ENCODE peak calls at places on chromosomes 5 and 9, in four cellular contexts. S is IMR-90, K is lung, Q is foreskin fibroblast. M is an unnamed sample.

GRCh38 chr5:166117062-166117743 is 2174.2 kb upstream of the WWC1 start:
- DNase-seq in Q (no peak), S (no peak), K (no peak), M (no peak)

GRCh38 chr9:137225701-137226331 is 842 bp downstream of the CYSRT1 start:
- DNase-seq in S (no peak), Q (no peak), K (no peak), M (no peak)

GRCh38 chr9:744790-745456 is 96.6 kb upstream of the DMRT1 start:
- DNase-seq in Q (no peak), S (no peak), K (no peak), M (peak; percentile 11)

GRCh38 chr5:137320056-137321045 is 178.8 kb downstream of the SPOCK1 start:
- DNase-seq in Q (peak; percentile 76), K (peak; percentile 37), S (peak; percentile 51), M (peak; percentile 87)

GRCh38 chr5:174459832-174460448 is 264.4 kb upstream of the MSX2 start:
- DNase-seq in S (no peak), K (no peak), Q (no peak), M (no peak)

GRCh38 chr5:139668064-139668880 is 20.1 kb downstream of the CXXC5 start:
- DNase-seq in Q (peak; percentile 66), S (no peak), K (no peak), M (no peak)

GRCh38 chr9:36056896-36057295 is 20.2 kb downstream of the RECK start:
- DNase-seq in S (no peak), K (no peak), Q (no peak), M (no peak)

GRCh38 chr5:83118471-83118870 is 41.1 kb downstream of the XRCC4 start:
- DNase-seq in S (no peak), Q (no peak), K (no peak), M (no peak)

GRCh38 chr9:125549465-125550215 is 157.4 kb downstream of the MAPKAP1 start:
- DNase-seq in K (peak; percentile 48), Q (peak; percentile 79), S (no peak), M (peak; percentile 89)

GRCh38 chr5:59341155-59341554 is 552.4 kb downstream of the PDE4D start:
- DNase-seq in K (no peak), S (no peak), Q (no peak), M (no peak)

GRCh38 chr9:13939129-13939528 is 374.8 kb downstream of the NFIB start:
- DNase-seq in K (no peak), Q (peak; percentile 90), S (peak; percentile 88), M (peak; percentile 98)

GRCh38 chr9:109705515-109705914 is 74.5 kb upstream of the PALM2AKAP2 start:
- DNase-seq in Q (peak; percentile 56), S (peak; percentile 69), K (no peak), M (peak; percentile 39)

GRCh38 chr5:39619161-39619818 is 194.5 kb upstream of the DAB2 start:
- DNase-seq in S (no peak), Q (no peak), K (no peak), M (no peak)

GRCh38 chr5:168481330-168481788 is 4.9 kb upstream of the RARS1 start:
- DNase-seq in Q (no peak), K (no peak), S (no peak), M (no peak)

GRCh38 chr5:168482361-168482760 is 3.9 kb upstream of the RARS1 start:
- DNase-seq in S (no peak), K (no peak), Q (no peak), M (no peak)

GRCh38 chr5:168489059-168489458 is 2.8 kb downstream of the RARS1 start:
- DNase-seq in Q (no peak), K (no peak), S (no peak), M (no peak)

GRCh38 chr5:168480601-168481000 is 5.7 kb upstream of the RARS1 start:
- DNase-seq in K (no peak), S (no peak), Q (no peak), M (no peak)

DNA sequence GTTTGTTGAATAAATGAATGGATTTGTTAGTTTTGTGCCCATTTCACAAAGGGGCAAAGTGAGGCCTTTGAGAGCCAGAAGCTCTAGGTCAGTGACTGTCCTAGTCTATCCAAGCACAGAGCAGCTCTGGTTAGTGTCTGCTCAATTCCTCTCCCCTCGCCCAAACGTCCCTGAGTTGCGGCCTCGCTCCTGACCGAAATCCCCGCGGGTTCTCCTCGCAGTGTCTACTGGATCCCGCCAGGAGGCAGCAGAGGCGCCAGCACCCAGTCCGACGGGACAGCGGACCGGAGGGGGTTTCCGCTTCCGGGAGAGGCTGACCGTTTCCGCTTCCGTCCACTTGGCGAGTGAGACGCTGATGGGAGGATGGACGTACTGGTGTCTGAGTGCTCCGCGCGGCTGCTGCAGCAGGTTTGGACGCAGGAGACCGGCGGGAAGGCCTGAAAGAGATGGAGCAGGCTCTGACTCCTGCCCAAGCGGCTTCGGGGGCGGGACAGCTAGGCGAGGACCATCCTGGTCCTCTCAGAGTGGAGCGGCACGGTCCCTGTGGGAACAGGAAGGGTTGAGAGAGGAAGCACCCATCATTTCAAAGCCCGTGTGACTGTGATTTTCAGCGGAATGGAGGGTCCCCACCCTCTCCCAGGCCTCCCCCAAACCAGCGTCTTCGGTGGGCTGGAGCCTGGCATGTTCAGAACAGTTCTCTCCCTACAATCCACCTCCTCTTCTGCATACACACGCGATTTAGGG is at the start of gene RARS1:
- DNase-seq in K (peak; percentile 94), Q (peak; percentile 97), S (peak; percentile 94), M (peak; percentile 92)
- H3K4me3 ChIP-seq in K (peak within 1 kb of the TSS; percentile 87), Q (peak within 1 kb of the TSS; percentile 98), S (peak within 1 kb of the TSS; percentile 76), M (peak within 1 kb of the TSS; percentile 98)

GRCh38 chr9:130939405-130939941 is 426 bp upstream of the FIBCD1 start:
- DNase-seq in K (no peak), Q (peak; percentile 54), S (peak; percentile 11), M (no peak)
- TF ChIP-seq CTCF in K (no peak), Q (no peak), S (no peak), M (no peak)

GRCh38 chr9:133726401-133727276 is 11.5 kb downstream of the SARDH start:
- DNase-seq in S (peak; percentile 50), Q (peak; percentile 42), K (peak; percentile 50), M (peak; percentile 48)

GRCh38 chr9:133727876-133728441 is 10.2 kb downstream of the SARDH start:
- DNase-seq in Q (no peak), S (no peak), K (peak; percentile 27), M (no peak)

GRCh38 chr9:133728856-133729645 is 9.1 kb downstream of the SARDH start:
- DNase-seq in S (no peak), K (peak; percentile 18), Q (no peak), M (no peak)

GRCh38 chr9:133727277-133727875 is 10.8 kb downstream of the SARDH start:
- DNase-seq in K (peak; percentile 18), Q (no peak), S (no peak), M (no peak)

GRCh38 chr9:133725886-133726285 is 12.3 kb downstream of the SARDH start:
- DNase-seq in S (no peak), K (peak; percentile 18), Q (no peak), M (no peak)
- H3K4me3 ChIP-seq in S (no peak overlapping the region), K (no peak overlapping the region), Q (no peak overlapping the region), M (no peak overlapping the region)

GRCh38 chr9:129624168-129624759 is 1.7 kb upstream of the NTMT1 start:
- DNase-seq in S (peak; percentile 53), K (peak; percentile 50), Q (peak; percentile 78), M (peak; percentile 65)
- TF ChIP-seq CTCF in S (peak; percentile 74), K (peak; percentile 29), Q (peak; percentile 87), M (peak; percentile 84)

DNA sequence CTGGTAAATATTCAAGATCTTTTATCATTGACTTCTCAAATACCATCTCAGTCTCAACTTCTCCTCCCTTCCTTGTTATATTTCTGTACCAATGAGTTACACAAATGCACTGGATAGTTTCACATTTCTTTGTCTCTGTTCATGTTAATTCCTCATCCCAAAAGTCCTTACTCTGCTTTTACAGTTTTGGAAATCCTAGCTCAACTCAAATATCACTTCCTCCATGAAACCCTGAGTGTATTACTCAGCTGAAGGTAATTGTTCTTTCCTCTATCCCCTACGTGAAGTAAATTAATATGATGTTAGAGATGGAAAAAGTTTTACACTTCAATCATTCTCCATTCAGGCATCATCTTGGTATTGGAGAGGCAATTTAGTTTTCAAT is 241.5 kb downstream of the TLE4 start:
- DNase-seq in Q (no peak), S (no peak), K (no peak), M (peak; percentile 2)
- H3K4me3 ChIP-seq in Q (no peak overlapping the region), S (no peak overlapping the region), K (no peak overlapping the region), M (no peak overlapping the region)

GRCh38 chr9:23707249-23707648 is 118.8 kb downstream of the ELAVL2 start:
- DNase-seq in S (no peak), Q (no peak), K (no peak), M (no peak)

GRCh38 chr9:23698161-23698560 is 127.9 kb downstream of the ELAVL2 start:
- DNase-seq in Q (no peak), K (no peak), S (no peak), M (no peak)

GRCh38 chr9:23701291-23701690 is 124.7 kb downstream of the ELAVL2 start:
- DNase-seq in S (no peak), Q (no peak), K (no peak), M (no peak)

GRCh38 chr9:23700359-23700758 is 125.7 kb downstream of the ELAVL2 start:
- DNase-seq in Q (no peak), K (no peak), S (no peak), M (no peak)

DNA sequence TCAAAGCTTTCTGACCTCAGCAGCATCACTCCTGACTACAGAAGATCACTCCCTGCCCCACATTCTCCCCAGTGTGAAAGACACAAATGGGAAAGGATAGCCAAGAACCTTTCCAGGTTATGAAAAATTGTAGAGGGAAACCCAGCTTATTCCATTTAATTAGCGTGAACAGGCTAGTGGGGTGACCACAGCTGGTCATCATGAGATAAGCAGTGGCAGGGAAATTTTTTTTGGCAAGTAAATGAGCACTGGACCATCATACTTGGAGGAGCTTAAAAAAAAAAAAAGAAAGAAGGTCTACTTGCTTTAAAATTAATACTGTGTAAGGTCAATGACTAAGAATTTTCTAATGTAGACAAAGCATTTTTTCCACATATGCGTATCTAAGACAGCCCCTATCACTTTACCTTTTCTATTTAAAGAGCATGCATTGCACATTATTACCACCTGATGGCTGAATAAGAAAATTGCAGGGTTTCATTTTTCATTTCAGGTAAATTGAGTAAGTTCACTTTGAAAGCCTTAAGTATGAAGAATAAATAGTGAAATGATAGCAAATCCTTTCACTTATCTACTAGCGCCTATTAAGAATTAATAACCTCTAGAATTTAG is 123.6 kb downstream of the ELAVL2 start:
- DNase-seq in S (no peak), Q (no peak), K (no peak), M (no peak)
- TF ChIP-seq CTCF in S (no peak), Q (no peak), K (no peak), M (no peak)

GRCh38 chr9:6214903-6215302 is 704 bp upstream of the IL33 start:
- DNase-seq in Q (peak; percentile 13), S (peak; percentile 36), K (no peak), M (peak; percentile 89)

GRCh38 chr9:6215562-6215961 is at the start of gene IL33:
- DNase-seq in K (no peak), Q (peak; percentile 6), S (no peak), M (peak; percentile 86)

GRCh38 chr9:6216951-6217350 is 1.3 kb downstream of the IL33 start:
- DNase-seq in S (no peak), Q (no peak), K (no peak), M (peak; percentile 44)

GRCh38 chr9:6214451-6214850 is 1.2 kb upstream of the IL33 start:
- DNase-seq in K (no peak), S (peak; percentile 17), Q (no peak), M (peak; percentile 78)

GRCh38 chr9:6216002-6216401 is 395 bp downstream of the IL33 start:
- DNase-seq in S (no peak), K (no peak), Q (no peak), M (no peak)
- H3K4me3 ChIP-seq in S (no peak overlapping the region), K (no peak overlapping the region), Q (no peak overlapping the region), M (peak overlapping the region; percentile 60)

GRCh38 chr9:70034292-70034711 is 9.3 kb upstream of the MAMDC2 start:
- DNase-seq in Q (no peak), K (no peak), S (peak; percentile 31), M (peak; percentile 39)
- TF ChIP-seq CTCF in Q (no peak), K (no peak), S (no peak), M (no peak)

GRCh38 chr5:12177225-12177624 is 273.0 kb upstream of the CTNND2 start:
- DNase-seq in Q (no peak), K (no peak), S (no peak), M (no peak)
- H3K4me3 ChIP-seq in Q (no peak overlapping the region), K (no peak overlapping the region), S (no peak overlapping the region), M (no peak overlapping the region)

M was measured in fibroblast of the aortic adventitia.